ENCODE peak calls at places on chromosomes 16 and 17, in five cellular contexts. P is suprapubic skin, G is GM12878, O is spleen, J is transverse colon. M is an unnamed sample.

GRCh38 chr17:12415031-12415430 is 250.7 kb upstream of the MYOCD start:
- DNase-seq in P (no peak), G (no peak), O (no peak), J (no peak), M (no peak)

GRCh38 chr16:88034770-88035169 is 83.5 kb downstream of the BANP start:
- DNase-seq in P (no peak), G (no peak), O (no peak), J (no peak), M (no peak)

GRCh38 chr16:23207485-23207884 is 24.9 kb downstream of the SCNN1G start:
- DNase-seq in P (no peak), G (no peak), O (no peak), J (no peak), M (no peak)

GRCh38 chr17:17525331-17525730 is 29.1 kb upstream of the RASD1 start:
- DNase-seq in P (no peak), G (no peak), O (no peak), J (no peak), M (no peak)

GRCh38 chr17:82402865-82403264 is 15.3 kb upstream of the HEXD start:
- DNase-seq in P (no peak), G (peak; percentile 45), O (no peak), J (no peak), M (no peak)

GRCh38 chr17:17742133-17742621 is 60.9 kb downstream of the RAI1 start:
- DNase-seq in P (no peak), G (no peak), O (no peak), J (no peak), M (no peak)

GRCh38 chr17:16322636-16323035 is 30.6 kb downstream of the CENPV start:
- DNase-seq in P (no peak), G (no peak), O (no peak), J (no peak), M (no peak)

GRCh38 chr16:84999200-84999599 is 12.1 kb downstream of the ZDHHC7 start:
- DNase-seq in P (no peak), G (no peak), O (no peak), J (no peak), M (no peak)

GRCh38 chr16:57270221-57271062 is 14.0 kb downstream of the PLLP start:
- DNase-seq in P (no peak), G (no peak), O (no peak), J (no peak), M (no peak)

GRCh38 chr16:80619824-80620223 is 79.0 kb downstream of the DYNLRB2 start:
- DNase-seq in P (no peak), G (no peak), O (no peak), J (no peak), M (peak; percentile 42)

GRCh38 chr17:19000531-19001011 is 4.0 kb downstream of the FAM83G start:
- DNase-seq in P (no peak), G (no peak), O (no peak), J (peak; percentile 51), M (no peak)

GRCh38 chr17:12098568-12098967 is 77.9 kb downstream of the MAP2K4 start:
- DNase-seq in P (no peak), G (peak; percentile 45), O (no peak), J (no peak), M (no peak)

GRCh38 chr16:20673882-20674683 is 23.4 kb downstream of the ACSM1 start:
- DNase-seq in P (no peak), G (no peak), O (no peak), J (no peak), M (no peak)

GRCh38 chr17:7296189-7296861 is 1.9 kb upstream of the YBX2 start:
- DNase-seq in P (no peak), G (no peak), O (peak; percentile 94), J (peak; percentile 88), M (no peak)

GRCh38 chr16:89143201-89143741 is 28.3 kb upstream of the CDH15 start:
- DNase-seq in P (no peak), G (no peak), O (peak; percentile 52), J (no peak), M (no peak)

GRCh38 chr17:62808576-62808970 is 459 bp upstream of the MARCHF10 start:
- DNase-seq in P (no peak), G (no peak), O (no peak), J (no peak), M (no peak)

GRCh38 chr16:17470871-17471744 is at the start of gene XYLT1:
- DNase-seq in P (peak; percentile 89), G (no peak), O (peak; percentile 88), J (peak; percentile 73), M (no peak)

GRCh38 chr16:81198635-81199034 is 39.9 kb upstream of the BCO1 start:
- DNase-seq in P (no peak), G (no peak), O (no peak), J (no peak), M (no peak)

GRCh38 chr16:3000540-3000939 is 12.2 kb upstream of the CLDN9 start:
- DNase-seq in P (no peak), G (no peak), O (no peak), J (no peak), M (no peak)

GRCh38 chr17:47801176-47801765 is 20.3 kb downstream of the OSBPL7 start:
- DNase-seq in P (peak; percentile 55), G (no peak), O (no peak), J (no peak), M (peak; percentile 72)

GRCh38 chr16:66228791-66229190 is 137.7 kb upstream of the CDH5 start:
- DNase-seq in P (peak; percentile 50), G (no peak), O (no peak), J (no peak), M (no peak)

GRCh38 chr16:17526956-17527355 is 56.2 kb upstream of the XYLT1 start:
- DNase-seq in P (no peak), G (no peak), O (no peak), J (no peak), M (no peak)

GRCh38 chr16:68402748-68403040 is 45.6 kb downstream of the SMPD3 start:
- DNase-seq in P (no peak), G (no peak), O (no peak), J (no peak), M (no peak)

GRCh38 chr16:68406458-68407041 is 41.8 kb downstream of the SMPD3 start:
- DNase-seq in P (no peak), G (no peak), O (peak; percentile 35), J (no peak), M (no peak)

GRCh38 chr16:68403704-68404103 is 44.6 kb downstream of the SMPD3 start:
- DNase-seq in P (no peak), G (no peak), O (peak; percentile 10), J (no peak), M (no peak)

GRCh38 chr16:68403177-68403576 is 45.1 kb downstream of the SMPD3 start:
- DNase-seq in P (no peak), G (no peak), O (peak; percentile 1), J (no peak), M (no peak)

DNA sequence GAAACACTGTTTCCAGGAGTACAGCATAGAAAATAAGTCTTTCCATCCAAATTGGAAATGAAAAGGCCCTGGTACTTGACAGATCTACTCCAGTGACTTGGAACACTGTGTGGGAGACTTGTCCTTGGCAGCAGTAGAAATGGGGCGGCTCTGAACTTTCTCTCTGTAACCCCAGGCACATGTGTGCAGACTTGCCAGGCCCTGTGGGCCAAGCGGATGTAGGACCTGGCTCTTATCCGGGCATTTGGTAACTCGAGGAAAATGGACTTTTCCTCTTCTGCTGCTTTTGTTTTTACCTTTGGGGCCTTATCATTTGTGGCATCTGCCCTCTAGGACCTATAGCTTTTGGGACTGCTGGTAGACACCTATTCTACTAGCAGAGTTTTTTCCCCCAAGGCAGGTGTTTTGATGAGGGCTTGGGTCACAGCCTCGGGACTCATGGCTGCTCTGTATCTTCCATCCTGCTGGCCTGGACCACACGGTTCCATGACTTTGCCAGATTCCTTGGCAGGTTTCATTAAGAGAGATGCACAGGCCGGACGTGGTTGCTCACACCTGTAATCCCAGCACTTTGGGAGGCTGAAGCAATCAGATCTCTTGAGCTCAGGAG is 43.5 kb downstream of the SMPD3 start:
- DNase-seq in P (no peak), G (no peak), O (peak; percentile 15), J (no peak), M (no peak)
- TF ChIP-seq POLR2AphosphoS5 in P (no peak), G (no peak), O (no peak), J (no peak), M (no peak)

DNA sequence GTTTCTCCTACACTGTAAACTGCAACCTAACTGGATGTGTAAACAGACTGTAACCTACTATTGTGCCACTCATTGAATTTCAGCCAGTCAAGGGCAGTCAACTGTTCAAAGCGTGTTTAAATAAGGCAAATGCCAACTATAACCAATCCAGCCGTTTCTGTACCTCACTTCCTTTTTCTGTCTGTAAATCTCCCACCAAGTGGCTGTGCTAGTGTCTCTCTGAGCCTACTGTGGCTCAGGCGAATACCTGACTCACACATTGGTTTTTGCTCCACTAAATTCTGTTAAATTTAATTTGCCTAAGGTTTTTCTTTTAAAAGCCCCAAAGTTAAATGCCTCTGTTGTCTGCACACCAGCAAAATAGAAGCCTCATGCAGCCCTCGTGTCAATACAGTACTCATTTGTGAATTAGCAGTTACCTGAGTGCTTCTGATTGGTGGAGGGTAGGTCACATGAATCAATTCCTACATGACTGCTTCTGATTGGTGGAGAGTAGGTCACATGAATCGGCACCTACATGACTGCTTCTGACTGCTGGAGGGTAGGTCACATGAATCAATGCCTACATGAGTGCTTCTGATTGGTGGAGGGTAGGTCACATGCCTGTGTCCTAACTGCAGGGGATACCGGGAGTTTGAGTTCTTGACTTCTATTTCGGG is 31.1 kb upstream of the CCR7 start:
- DNase-seq in P (no peak), G (peak; percentile 59), O (no peak), J (no peak), M (no peak)
- TF ChIP-seq POLR2AphosphoS5 in P (no peak), G (no peak), O (no peak), J (no peak), M (no peak)

GRCh38 chr17:77681820-77682219 is 276.7 kb upstream of the TNRC6C start:
- DNase-seq in P (peak; percentile 75), G (no peak), O (no peak), J (peak; percentile 52), M (no peak)
- TF ChIP-seq POLR2AphosphoS5 in P (no peak), G (no peak), O (no peak), J (no peak), M (no peak)

GRCh38 chr16:1407749-1408148 is 6.8 kb downstream of the UNKL start:
- DNase-seq in P (no peak), G (no peak), O (no peak), J (no peak), M (no peak)

GRCh38 chr16:1412847-1413246 is 1.7 kb downstream of the UNKL start:
- DNase-seq in P (no peak), G (no peak), O (no peak), J (no peak), M (no peak)

GRCh38 chr16:1403733-1404132 is 10.8 kb downstream of the UNKL start:
- DNase-seq in P (no peak), G (no peak), O (no peak), J (no peak), M (no peak)

GRCh38 chr16:1403036-1403435 is 11.5 kb downstream of the UNKL start:
- DNase-seq in P (no peak), G (no peak), O (no peak), J (no peak), M (no peak)

GRCh38 chr16:1408171-1408837 is 6.2 kb downstream of the UNKL start:
- DNase-seq in P (peak; percentile 98), G (peak; percentile 40), O (peak; percentile 98), J (peak; percentile 96), M (no peak)
- TF ChIP-seq POLR2AphosphoS5 in P (no peak), G (no peak), O (peak; percentile 89), J (no peak), M (peak; percentile 81)

M was measured in vagina.